ENCODE peak calls at places on chromosomes 11 and 22, in four cellular contexts. E is colonic mucosa, V is brain microvascular endothelial cell, K is uterus. F is an unnamed sample.

GRCh38 chr22:30248484-30248883 is 1.9 kb upstream of the LIF start:
- DNase-seq in V (no peak), E (no peak), K (no peak), F (no peak)

GRCh38 chr11:62611705-62612365 is 740 bp downstream of the EML3 start:
- DNase-seq in K (peak), E (peak), V (no peak), F (peak)

GRCh38 chr22:48898524-48899377 is 928.9 kb downstream of the BRD1 start:
- DNase-seq in E (peak), K (no peak), V (no peak), F (no peak)

GRCh38 chr11:63532150-63532549 is 4.5 kb upstream of the PLAAT4 start:
- DNase-seq in K (no peak), V (no peak), E (no peak), F (no peak)

GRCh38 chr22:49396817-49397216 is 430.9 kb downstream of the BRD1 start:
- DNase-seq in E (no peak), V (peak), K (no peak), F (no peak)

GRCh38 chr22:44531487-44531886 is 33.5 kb upstream of the RTL6 start:
- DNase-seq in K (no peak), V (no peak), E (no peak), F (peak)

GRCh38 chr11:88421530-88421929 is 84.0 kb upstream of the CTSC start:
- DNase-seq in V (peak), E (peak), K (no peak), F (peak)

GRCh38 chr11:94120946-94121345 is 7.7 kb upstream of the PANX1 start:
- DNase-seq in E (no peak), K (no peak), V (peak), F (no peak)

GRCh38 chr11:12669930-12670329 is 4.3 kb upstream of the TEAD1 start:
- DNase-seq in K (no peak), V (no peak), E (no peak), F (no peak)

GRCh38 chr22:30538280-30538679 is 8.3 kb downstream of the SEC14L6 start:
- DNase-seq in K (no peak), E (no peak), V (peak), F (peak)

GRCh38 chr11:10823152-10823579 is 14.4 kb upstream of the EIF4G2 start:
- DNase-seq in E (no peak), V (no peak), K (no peak), F (peak)

GRCh38 chr22:22094514-22094913 is 111.9 kb upstream of the TOP3B start:
- DNase-seq in E (no peak), V (no peak), K (no peak), F (no peak)

GRCh38 chr11:17686185-17686980 is 33.0 kb upstream of the MYOD1 start:
- DNase-seq in E (no peak), V (no peak), K (no peak), F (peak)

GRCh38 chr22:24847490-24847889 is 41.5 kb downstream of the SGSM1 start:
- DNase-seq in V (no peak), E (no peak), K (no peak), F (no peak)

GRCh38 chr11:120651396-120651795 is 139.8 kb downstream of the GRIK4 start:
- DNase-seq in K (no peak), V (no peak), E (no peak), F (no peak)

GRCh38 chr22:27197618-27198017 is 540.2 kb downstream of the MIAT start:
- DNase-seq in V (no peak), E (no peak), K (no peak), F (no peak)

GRCh38 chr11:32487270-32487669 is 51.9 kb upstream of the WT1 start:
- DNase-seq in E (no peak), V (no peak), K (no peak), F (no peak)

GRCh38 chr22:50169181-50169759 is 1.3 kb upstream of the PANX2 start:
- DNase-seq in E (no peak), V (no peak), K (no peak), F (no peak)

GRCh38 chr11:44611088-44611487 is 45.6 kb downstream of the CD82 start:
- DNase-seq in E (no peak), V (no peak), K (no peak), F (no peak)

GRCh38 chr11:18617688-18618340 is 16.3 kb downstream of the SPTY2D1 start:
- DNase-seq in E (no peak), V (peak), K (no peak), F (peak)

GRCh38 chr11:119108151-119108856 is 1.2 kb downstream of the C2CD2L start:
- DNase-seq in E (peak), V (no peak), K (no peak), F (peak)

GRCh38 chr22:49768961-49769690 is 58.5 kb downstream of the BRD1 start:
- DNase-seq in K (no peak), V (no peak), E (no peak), F (peak)

GRCh38 chr11:33615751-33616150 is 84.9 kb downstream of the C11orf91 start:
- DNase-seq in E (no peak), K (no peak), V (no peak), F (peak)

GRCh38 chr11:133425245-133425644 is 107.1 kb downstream of the OPCML start:
- DNase-seq in K (no peak), V (no peak), E (no peak), F (no peak)

DNA sequence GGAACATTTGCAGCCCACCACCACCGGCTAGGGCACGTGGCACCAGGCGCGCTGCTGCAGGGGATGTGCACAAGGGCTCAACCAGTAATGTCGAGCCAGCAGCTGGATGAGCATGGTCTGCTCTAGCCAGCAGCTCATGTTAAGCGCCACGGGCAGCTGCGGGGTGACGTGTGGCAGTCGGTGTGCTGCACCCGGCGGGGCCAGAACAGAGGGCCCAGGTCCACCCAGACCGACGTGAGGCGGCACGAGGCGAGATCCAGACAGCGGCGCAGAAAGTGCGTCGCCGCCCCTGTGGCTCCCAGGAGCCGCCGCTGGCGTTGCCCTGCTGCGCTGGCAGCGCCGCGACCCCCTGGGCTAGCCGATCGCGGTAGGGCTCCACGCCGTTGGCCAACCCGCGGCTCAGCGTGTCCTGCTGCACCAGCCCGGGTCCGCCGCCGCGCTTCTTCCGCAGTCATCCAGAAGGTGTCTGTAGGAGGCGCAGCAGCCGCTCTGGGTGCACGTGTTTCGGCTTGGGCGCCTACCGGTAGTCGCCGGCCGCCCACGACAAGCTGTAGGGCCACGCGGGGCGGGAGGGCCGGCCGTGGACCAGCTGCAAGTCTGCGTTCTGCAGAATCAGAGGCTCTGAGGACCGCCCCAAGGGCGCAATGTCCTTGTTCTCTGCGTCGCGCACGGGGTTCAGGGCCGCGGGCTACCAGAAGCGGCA is 4.6 kb upstream of the GALR3 start:
- DNase-seq in K (peak), E (peak), V (peak), F (no peak)
- TF ChIP-seq CTCF in K (peak), E (peak), V (peak), F (peak)

GRCh38 chr11:79485694-79486093 is 44.9 kb upstream of the TENM4 start:
- DNase-seq in K (no peak), E (no peak), V (no peak), F (no peak)
- H3K4me3 ChIP-seq in K (no peak), E (no peak), V (no peak), F (no peak)

GRCh38 chr11:16195659-16196058 is 160.7 kb downstream of the SOX6 start:
- DNase-seq in K (no peak), V (peak), E (no peak), F (peak)

GRCh38 chr11:16193897-16194381 is 162.4 kb downstream of the SOX6 start:
- DNase-seq in V (no peak), K (no peak), E (no peak), F (no peak)

GRCh38 chr11:16194566-16194965 is 161.8 kb downstream of the SOX6 start:
- DNase-seq in V (no peak), E (no peak), K (no peak), F (peak)

GRCh38 chr11:16191852-16192240 is 164.5 kb downstream of the SOX6 start:
- DNase-seq in E (no peak), K (no peak), V (no peak), F (no peak)

GRCh38 chr11:16191212-16191851 is 165.0 kb downstream of the SOX6 start:
- DNase-seq in E (no peak), K (no peak), V (no peak), F (no peak)
- TF ChIP-seq CTCF in E (no peak), K (no peak), V (no peak), F (no peak)

DNA sequence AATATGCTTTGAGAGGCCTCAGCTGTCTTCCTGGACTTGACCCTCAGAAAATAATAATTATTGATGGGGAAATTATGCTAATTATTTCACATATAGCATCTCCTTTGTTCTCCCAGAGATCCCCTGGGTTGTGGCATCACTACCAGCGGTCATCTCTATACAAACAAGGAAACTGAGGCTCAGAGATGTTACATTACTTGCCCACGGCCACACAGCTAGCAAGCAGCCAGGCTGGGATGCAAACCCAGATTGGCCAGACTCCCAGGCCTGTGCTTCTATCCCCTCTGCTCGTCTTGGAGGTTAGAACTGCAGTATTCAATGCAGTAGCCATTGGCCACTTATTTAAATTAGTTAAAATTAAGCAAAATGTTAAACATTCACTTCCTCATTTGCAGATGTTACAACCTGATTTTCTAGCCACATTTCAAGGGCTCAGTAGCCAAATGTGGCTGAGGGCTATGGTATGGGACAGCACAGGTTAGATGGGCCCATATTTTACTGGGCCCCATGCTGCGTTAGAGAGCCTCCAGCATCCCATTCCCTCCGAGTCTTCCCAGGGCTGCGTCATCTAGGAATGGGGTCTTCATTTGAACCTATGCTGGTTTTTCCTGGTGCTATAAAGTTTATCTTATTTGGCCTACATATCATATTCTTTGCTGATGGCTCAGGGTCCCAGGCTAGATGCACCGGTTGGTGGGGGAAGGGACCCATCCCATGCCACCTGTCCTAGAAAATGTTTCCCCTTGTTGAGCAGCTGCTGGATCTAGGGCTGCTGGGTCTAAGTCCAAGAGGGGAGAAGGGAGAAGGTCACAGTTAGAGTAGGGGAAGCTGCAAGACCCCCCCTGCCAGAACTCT is 2.2 kb downstream of the SLC35C1 start:
- DNase-seq in V (no peak), K (peak), E (no peak), F (no peak)
- H3K4me3 ChIP-seq in V (peak), K (no peak), E (no peak), F (peak)

GRCh38 chr11:126419801-126420729 is 64.6 kb downstream of the ST3GAL4 start:
- DNase-seq in K (no peak), E (no peak), V (peak), F (no peak)
- TF ChIP-seq CTCF in K (no peak), E (no peak), V (no peak), F (no peak)

GRCh38 chr22:37148742-37149665 is 712 bp downstream of the IL2RB start:
- DNase-seq in E (no peak), K (no peak), V (no peak), F (no peak)
- H3K4me3 ChIP-seq in E (peak), K (no peak), V (no peak), F (no peak)

GRCh38 chr11:124442442-124442841 is 3.1 kb downstream of the OR8B8 start:
- DNase-seq in E (no peak), V (peak), K (no peak), F (no peak)
- TF ChIP-seq CTCF in E (no peak), V (no peak), K (no peak), F (no peak)